ENCODE peak calls at places on chromosomes 2 and 18, in eight cellular contexts. U, Q, I, R, P, Y, F and H are unnamed samples.

GRCh38 chr2:42999856-43000241 is 207.5 kb upstream of the HAAO start:
- DNase-seq in U (no peak), Q (no peak), I (peak), R (no peak), P (no peak), Y (no peak), F (no peak), H (no peak)

GRCh38 chr2:233990261-233990798 is 60.2 kb upstream of the SPP2 start:
- DNase-seq in U (peak), Q (no peak), I (no peak), R (no peak), P (no peak), Y (no peak), F (no peak), H (no peak)

GRCh38 chr2:101710036-101710689 is 12.7 kb downstream of the MAP4K4 start:
- DNase-seq in U (no peak), Q (no peak), I (no peak), R (no peak), P (no peak), Y (no peak), F (no peak), H (no peak)

GRCh38 chr2:55175254-55176093 is 56.6 kb downstream of the CLHC1 start:
- DNase-seq in U (no peak), Q (peak), I (no peak), R (no peak), P (no peak), Y (no peak), F (peak), H (no peak)

GRCh38 chr2:38148501-38148900 is 72.5 kb upstream of the CYP1B1 start:
- DNase-seq in U (peak), Q (no peak), I (no peak), R (no peak), P (no peak), Y (peak), F (peak), H (no peak)

GRCh38 chr2:173555833-173556232 is 201.2 kb downstream of the CDCA7 start:
- DNase-seq in U (no peak), Q (no peak), I (no peak), R (no peak), P (no peak), Y (no peak), F (no peak), H (no peak)

GRCh38 chr2:151945186-151945585 is 117.0 kb upstream of the ARL5A start:
- DNase-seq in U (no peak), Q (no peak), I (no peak), R (no peak), P (no peak), Y (peak), F (no peak), H (no peak)

GRCh38 chr2:96760036-96760985 is at the start of gene CNNM4:
- DNase-seq in U (peak), Q (peak), I (peak), R (peak), P (peak), Y (peak), F (peak), H (peak)

GRCh38 chr2:235132641-235133040 is 180.8 kb downstream of the SH3BP4 start:
- DNase-seq in U (no peak), Q (no peak), I (no peak), R (no peak), P (no peak), Y (no peak), F (no peak), H (no peak)

GRCh38 chr2:38146302-38146916 is 70.5 kb upstream of the CYP1B1 start:
- DNase-seq in U (no peak), Q (peak), I (peak), R (peak), P (no peak), Y (no peak), F (peak), H (no peak)

GRCh38 chr2:201532686-201533304 is 81.3 kb downstream of the STRADB start:
- DNase-seq in U (no peak), Q (peak), I (no peak), R (no peak), P (no peak), Y (no peak), F (peak), H (no peak)

GRCh38 chr2:69645026-69645425 is 1.5 kb upstream of the AAK1 start:
- DNase-seq in U (no peak), Q (no peak), I (no peak), R (no peak), P (no peak), Y (no peak), F (peak), H (no peak)

GRCh38 chr2:211877061-211877460 is 661.5 kb downstream of the ERBB4 start:
- DNase-seq in U (no peak), Q (no peak), I (no peak), R (no peak), P (no peak), Y (no peak), F (no peak), H (no peak)

GRCh38 chr2:28423856-28424605 is 31.4 kb downstream of the FOSL2 start:
- DNase-seq in U (peak), Q (no peak), I (no peak), R (no peak), P (no peak), Y (no peak), F (peak), H (no peak)

GRCh38 chr2:133780099-133780996 is 212.1 kb upstream of the NCKAP5 start:
- DNase-seq in U (peak), Q (peak), I (peak), R (peak), P (no peak), Y (peak), F (peak), H (no peak)

GRCh38 chr2:118046628-118047210 is 32.8 kb upstream of the CCDC93 start:
- DNase-seq in U (no peak), Q (no peak), I (no peak), R (no peak), P (no peak), Y (no peak), F (peak), H (no peak)

GRCh38 chr2:201900362-201900761 is 94.0 kb downstream of the CDK15 start:
- DNase-seq in U (no peak), Q (no peak), I (no peak), R (no peak), P (no peak), Y (no peak), F (peak), H (no peak)

GRCh38 chr18:36610716-36611115 is 218.1 kb downstream of the TPGS2 start:
- DNase-seq in U (no peak), Q (no peak), I (no peak), R (no peak), P (no peak), Y (no peak), F (no peak), H (no peak)

GRCh38 chr2:138554123-138554522 is 52.6 kb downstream of the SPOPL start:
- DNase-seq in U (no peak), Q (no peak), I (no peak), R (no peak), P (no peak), Y (no peak), F (no peak), H (no peak)

GRCh38 chr2:130796280-130796679 is 40.4 kb upstream of the ARHGEF4 start:
- DNase-seq in U (no peak), Q (no peak), I (no peak), R (peak), P (no peak), Y (no peak), F (peak), H (peak)

GRCh38 chr2:89767581-89768435 is 1076.3 kb downstream of the RPIA start:
- DNase-seq in U (peak), Q (no peak), I (peak), R (no peak), P (no peak), Y (no peak), F (no peak), H (peak)

GRCh38 chr18:58998421-58999203 is 133.9 kb downstream of the ZNF532 start:
- DNase-seq in U (no peak), Q (no peak), I (peak), R (peak), P (no peak), Y (no peak), F (peak), H (no peak)

GRCh38 chr2:41199320-41199719 is 747.4 kb upstream of the SLC8A1 start:
- DNase-seq in U (no peak), Q (no peak), I (no peak), R (no peak), P (no peak), Y (no peak), F (no peak), H (no peak)

GRCh38 chr2:232018191-232018590 is 56.7 kb downstream of the DIS3L2 start:
- DNase-seq in U (no peak), Q (no peak), I (no peak), R (no peak), P (no peak), Y (no peak), F (no peak), H (no peak)

GRCh38 chr2:210428415-210429179 is 48.0 kb downstream of the LANCL1 start:
- DNase-seq in U (no peak), Q (no peak), I (no peak), R (no peak), P (no peak), Y (no peak), F (no peak), H (no peak)

GRCh38 chr2:20524412-20525040 is 77.7 kb downstream of the RHOB start:
- DNase-seq in U (no peak), Q (no peak), I (peak), R (no peak), P (no peak), Y (no peak), F (peak), H (no peak)

GRCh38 chr2:20526666-20527065 is 79.8 kb downstream of the RHOB start:
- DNase-seq in U (peak), Q (no peak), I (no peak), R (no peak), P (no peak), Y (no peak), F (no peak), H (no peak)

GRCh38 chr2:20523798-20524197 is 76.9 kb downstream of the RHOB start:
- DNase-seq in U (no peak), Q (no peak), I (no peak), R (no peak), P (no peak), Y (no peak), F (no peak), H (no peak)

GRCh38 chr2:20525041-20526035 is 78.5 kb downstream of the RHOB start:
- DNase-seq in U (peak), Q (no peak), I (peak), R (no peak), P (no peak), Y (no peak), F (peak), H (no peak)

DNA sequence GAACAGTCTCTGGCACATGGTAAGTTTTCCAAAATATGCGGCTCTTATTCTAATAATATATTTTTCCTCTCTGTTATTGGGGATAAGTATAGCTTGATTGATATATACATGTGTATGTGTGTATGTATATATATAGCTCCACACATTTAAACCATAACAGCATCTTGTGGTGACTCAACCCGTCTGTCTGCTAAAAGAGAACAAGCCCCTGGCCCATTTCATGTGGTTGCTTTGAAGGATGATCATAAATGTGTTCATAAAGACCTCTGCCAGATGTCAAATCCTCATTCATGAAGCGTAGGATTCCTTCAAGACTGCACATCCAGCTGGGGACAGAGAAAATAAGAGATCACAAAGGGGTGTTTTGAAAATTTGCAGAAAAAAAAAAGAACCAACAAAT is 79.3 kb downstream of the RHOB start:
- DNase-seq in U (no peak), Q (no peak), I (no peak), R (no peak), P (no peak), Y (no peak), F (peak), H (no peak)
- TF ChIP-seq POLR2A in U (no peak), Q (no peak), I (no peak), R (no peak), P (no peak), Y (no peak), F (no peak), H (no peak)

DNA sequence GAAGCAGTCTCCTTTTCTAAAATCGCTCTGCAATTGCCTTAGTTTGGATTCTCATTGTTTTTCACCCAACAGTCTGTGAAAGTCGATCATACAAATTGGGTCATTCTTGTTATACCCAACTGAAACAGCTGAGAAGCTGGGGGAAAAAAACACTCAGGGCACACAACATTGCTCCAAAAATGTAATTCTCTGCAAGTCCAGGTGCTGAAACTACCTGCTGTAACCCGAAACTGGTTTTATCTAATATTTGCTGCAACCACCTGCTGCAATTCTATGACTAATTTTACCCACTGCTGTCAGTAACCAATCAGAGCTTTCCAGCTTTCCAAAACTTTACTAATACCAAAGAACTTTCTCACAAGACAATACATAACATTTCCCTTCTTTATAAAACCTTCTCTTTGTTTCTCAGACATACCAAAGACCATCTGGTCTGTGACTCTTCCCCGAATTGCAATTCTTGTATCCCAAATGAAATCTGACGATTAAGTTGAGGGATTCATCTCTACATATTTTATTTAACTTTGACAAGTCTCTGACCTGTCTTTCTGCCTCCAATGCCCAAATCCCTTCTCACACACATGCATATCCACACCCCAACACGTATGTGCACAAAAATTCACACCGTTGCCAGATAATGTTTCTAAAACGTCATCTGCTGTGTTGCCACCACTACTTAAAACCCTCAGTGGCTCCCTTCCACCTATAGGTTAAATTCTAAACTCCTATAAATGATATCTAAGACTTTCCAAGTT is 198.3 kb downstream of the PIEZO2 start:
- DNase-seq in U (no peak), Q (no peak), I (no peak), R (no peak), P (no peak), Y (no peak), F (no peak), H (no peak)
- TF ChIP-seq POLR2A in U (no peak), Q (no peak), I (no peak), R (no peak), P (no peak), Y (no peak), F (no peak), H (no peak)

GRCh38 chr18:26227051-26227672 is 917 bp downstream of the TAF4B start:
- DNase-seq in U (no peak), Q (no peak), I (no peak), R (no peak), P (no peak), Y (no peak), F (no peak), H (no peak)

GRCh38 chr18:26225022-26225693 is 1.1 kb upstream of the TAF4B start:
- DNase-seq in U (no peak), Q (no peak), I (no peak), R (no peak), P (no peak), Y (no peak), F (no peak), H (no peak)

GRCh38 chr18:26225915-26226228 is 373 bp upstream of the TAF4B start:
- DNase-seq in U (no peak), Q (no peak), I (no peak), R (no peak), P (no peak), Y (no peak), F (no peak), H (no peak)

GRCh38 chr18:26228562-26229260 is 2.5 kb downstream of the TAF4B start:
- DNase-seq in U (no peak), Q (no peak), I (no peak), R (no peak), P (no peak), Y (no peak), F (no peak), H (no peak)

DNA sequence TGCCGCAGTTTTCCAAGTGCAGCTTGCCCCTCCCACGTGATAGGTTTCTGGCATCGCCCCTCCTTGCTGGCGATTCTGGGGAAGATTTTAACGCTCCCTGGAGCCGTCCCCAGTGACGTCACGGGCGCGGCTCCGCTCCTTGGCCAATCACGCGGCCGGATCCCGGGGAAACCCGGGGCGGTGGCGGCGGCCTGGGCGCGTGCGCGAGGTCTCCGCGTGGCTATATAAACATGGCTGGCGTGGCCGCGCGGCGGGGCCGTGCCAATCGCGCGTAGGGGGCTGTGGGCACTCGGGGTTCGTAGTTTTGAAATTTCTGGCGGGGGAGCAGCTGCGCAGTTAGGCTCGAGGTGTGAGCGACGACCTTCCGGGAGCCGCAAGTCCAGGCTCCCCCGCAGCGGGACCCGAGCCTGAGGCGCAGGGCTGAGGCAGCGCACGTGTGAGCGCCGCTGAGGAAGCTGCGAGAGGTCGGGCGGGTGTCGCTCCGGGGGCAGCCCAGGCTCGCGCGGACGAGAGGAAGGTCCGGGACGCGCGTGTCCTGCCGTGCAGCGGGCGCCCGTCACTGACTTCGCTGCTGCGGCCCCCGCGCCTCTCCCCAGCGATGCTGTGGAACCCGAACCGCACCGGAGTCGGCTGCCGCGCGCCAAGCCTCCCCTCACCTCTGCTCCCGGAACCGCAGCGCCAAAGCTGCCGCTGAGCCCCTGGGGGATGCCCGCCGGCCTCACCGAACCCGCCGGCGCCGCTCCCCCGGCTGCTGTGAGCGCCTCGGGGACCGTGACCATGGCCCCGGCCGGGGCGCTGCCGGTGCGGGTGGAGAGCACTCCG is at the start of gene TAF4B:
- DNase-seq in U (peak), Q (peak), I (peak), R (peak), P (peak), Y (peak), F (peak), H (peak)
- TF ChIP-seq POLR2A in U (no peak), Q (no peak), I (peak), R (peak), P (peak), Y (peak), F (peak), H (no peak)

DNA sequence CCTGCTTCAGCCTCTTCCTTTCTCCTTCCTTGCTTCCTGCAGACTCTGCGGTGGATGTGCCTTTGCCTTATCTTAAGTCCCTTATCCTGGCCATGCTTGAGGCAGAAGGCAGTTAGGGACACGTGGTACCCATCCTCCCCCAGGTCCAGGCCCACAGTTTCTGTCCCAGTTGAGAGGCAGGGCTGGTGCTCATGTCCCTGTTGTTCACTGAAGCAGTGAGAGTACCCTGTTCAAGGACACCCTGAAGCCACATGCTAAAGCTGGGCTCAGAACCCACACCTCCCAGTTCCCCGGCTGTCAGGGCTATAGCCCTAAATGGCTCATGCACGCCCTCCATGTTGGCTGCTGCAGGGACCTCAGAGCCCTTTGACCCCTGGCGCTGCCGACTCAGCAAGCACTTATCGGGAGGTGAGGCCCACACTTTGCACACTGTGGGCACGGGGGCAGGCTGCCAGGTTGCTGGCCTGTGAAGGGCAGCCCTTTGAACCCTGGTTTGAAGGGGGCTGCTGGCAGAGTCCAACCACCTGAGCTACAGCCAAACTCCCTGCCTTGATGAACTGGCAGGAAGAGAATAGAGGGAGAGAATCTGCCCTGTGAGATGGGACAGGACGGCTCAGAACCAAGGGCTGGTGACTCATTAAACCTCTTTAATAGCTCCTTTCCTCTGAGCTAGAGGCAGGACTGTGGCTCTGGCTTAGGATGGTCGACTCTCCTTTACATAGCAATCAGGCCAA is 6.3 kb downstream of the KHK start:
- DNase-seq in U (no peak), Q (no peak), I (no peak), R (no peak), P (no peak), Y (no peak), F (no peak), H (no peak)
- TF ChIP-seq POLR2A in U (no peak), Q (no peak), I (no peak), R (no peak), P (no peak), Y (no peak), F (no peak), H (no peak)

GRCh38 chr2:132560562-132560961 is 109.4 kb downstream of the LYPD1 start:
- DNase-seq in U (peak), Q (no peak), I (no peak), R (no peak), P (no peak), Y (no peak), F (no peak), H (no peak)
- TF ChIP-seq POLR2A in U (no peak), Q (no peak), I (no peak), R (no peak), P (no peak), Y (no peak), F (no peak), H (no peak)

DNA sequence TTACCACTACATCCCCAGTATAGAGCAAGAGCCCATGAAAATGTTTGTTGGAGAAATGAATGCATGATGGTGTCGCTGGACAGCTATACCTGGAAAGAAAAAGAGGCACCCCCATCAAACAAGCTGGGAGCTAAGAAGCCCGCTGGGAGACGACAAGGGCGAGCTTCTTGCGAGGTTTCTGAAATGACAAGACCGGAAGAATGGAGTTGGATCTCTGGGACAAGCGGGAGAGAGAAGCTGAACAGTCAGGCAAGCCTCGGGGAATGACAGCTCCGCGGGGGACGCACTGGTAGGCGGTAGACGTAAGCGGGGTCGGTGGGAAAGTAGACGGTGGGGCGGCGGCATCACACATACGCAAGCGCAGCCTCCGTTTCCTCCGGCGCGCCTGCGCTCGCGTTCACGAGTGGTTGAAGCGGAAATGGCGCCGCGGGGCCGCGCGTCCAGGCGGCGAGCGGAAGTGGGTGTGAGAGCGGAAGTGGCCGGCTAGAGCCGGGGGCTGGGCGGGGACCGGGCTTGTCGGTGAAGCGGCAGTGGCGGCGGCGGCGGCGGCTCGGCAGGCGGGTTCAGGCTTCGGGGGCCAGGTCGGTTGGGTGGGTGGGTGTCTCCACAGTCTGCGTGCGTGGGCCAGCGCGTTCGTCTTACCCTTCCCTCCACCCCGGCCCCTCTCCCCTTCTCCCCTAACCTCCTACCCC is at the start of gene ARPC2:
- DNase-seq in U (peak), Q (peak), I (peak), R (peak), P (peak), Y (peak), F (peak), H (peak)
- TF ChIP-seq POLR2A in U (no peak), Q (peak), I (peak), R (peak), P (peak), Y (peak), F (peak), H (peak)